ENCODE peak calls at places on chromosomes 7 and 10, in four cellular contexts. One of them, this sample, is unnamed.

GRCh38 chr10:77116904-77117303 is 520.7 kb downstream of the KCNMA1 start:
- DNase-seq in Right ventricle myocardium superior: no peak
- DNase-seq in foreskin melanocyte: no peak
- DNase-seq in fibroblast of villous mesenchyme: no peak
- DNase-seq in this sample: no peak

GRCh38 chr10:121952226-121952625 is 22.8 kb downstream of the NSMCE4A start:
- DNase-seq in Right ventricle myocardium superior: no peak
- DNase-seq in foreskin melanocyte: no peak
- DNase-seq in fibroblast of villous mesenchyme: no peak
- DNase-seq in this sample: no peak

GRCh38 chr7:106986450-106986977 is 58.0 kb upstream of the PRKAR2B start:
- DNase-seq in fibroblast of villous mesenchyme: no peak
- DNase-seq in foreskin melanocyte: no peak
- DNase-seq in Right ventricle myocardium superior: no peak
- DNase-seq in this sample: no peak

GRCh38 chr7:28749673-28750072 is 208.5 kb downstream of the TRIL start:
- DNase-seq in fibroblast of villous mesenchyme: no peak
- DNase-seq in Right ventricle myocardium superior: no peak
- DNase-seq in foreskin melanocyte: no peak
- DNase-seq in this sample: no peak

GRCh38 chr7:141275350-141275749 is 201.5 kb downstream of the TMEM178B start:
- DNase-seq in foreskin melanocyte: no peak
- DNase-seq in Right ventricle myocardium superior: no peak
- DNase-seq in fibroblast of villous mesenchyme: no peak
- DNase-seq in this sample: no peak

GRCh38 chr10:33099748-33100147 is 141.7 kb upstream of the ITGB1 start:
- DNase-seq in fibroblast of villous mesenchyme: peak
- DNase-seq in foreskin melanocyte: no peak
- DNase-seq in Right ventricle myocardium superior: no peak
- DNase-seq in this sample: no peak

GRCh38 chr10:98299341-98299740 is 31.3 kb upstream of the LOXL4 start:
- DNase-seq in Right ventricle myocardium superior: no peak
- DNase-seq in fibroblast of villous mesenchyme: peak
- DNase-seq in foreskin melanocyte: no peak
- DNase-seq in this sample: no peak

GRCh38 chr10:117477961-117478670 is 64.4 kb upstream of the EMX2 start:
- DNase-seq in Right ventricle myocardium superior: no peak
- DNase-seq in fibroblast of villous mesenchyme: peak
- DNase-seq in foreskin melanocyte: no peak
- DNase-seq in this sample: no peak

GRCh38 chr7:41955475-41956243 is 252.8 kb upstream of the INHBA start:
- DNase-seq in foreskin melanocyte: peak
- DNase-seq in fibroblast of villous mesenchyme: peak
- DNase-seq in Right ventricle myocardium superior: peak
- DNase-seq in this sample: no peak

GRCh38 chr10:76336213-76336963 is 905.0 kb downstream of the LRMDA start:
- DNase-seq in Right ventricle myocardium superior: no peak
- DNase-seq in foreskin melanocyte: no peak
- DNase-seq in fibroblast of villous mesenchyme: peak
- DNase-seq in this sample: no peak

GRCh38 chr7:34928052-34928451 is 109.2 kb downstream of the DPY19L1 start:
- DNase-seq in foreskin melanocyte: no peak
- DNase-seq in Right ventricle myocardium superior: peak
- DNase-seq in fibroblast of villous mesenchyme: peak
- DNase-seq in this sample: no peak

GRCh38 chr7:152968003-152968402 is 208.5 kb downstream of the ACTR3B start:
- DNase-seq in fibroblast of villous mesenchyme: no peak
- DNase-seq in Right ventricle myocardium superior: no peak
- DNase-seq in foreskin melanocyte: peak
- DNase-seq in this sample: no peak

GRCh38 chr7:97006146-97006950 is 995 bp downstream of the DLX6 start:
- DNase-seq in foreskin melanocyte: no peak
- DNase-seq in fibroblast of villous mesenchyme: peak
- DNase-seq in Right ventricle myocardium superior: no peak
- DNase-seq in this sample: no peak

GRCh38 chr10:47050618-47051455 is 139.6 kb downstream of the PTPN20 start:
- DNase-seq in fibroblast of villous mesenchyme: no peak
- DNase-seq in foreskin melanocyte: no peak
- DNase-seq in Right ventricle myocardium superior: no peak
- DNase-seq in this sample: no peak